ENCODE peak calls at places on chromosomes 1 and 21, in five cellular contexts. U is neural progenitor cell, V is IMR-90, P is neuronal stem cell, W is GM23338. R is an unnamed sample.

GRCh38 chr1:228465571-228466146 is 21.5 kb upstream of the RNF187 start:
- DNase-seq in U (no peak), P (no peak), V (no peak), W (no peak), R (no peak)

GRCh38 chr1:2556277-2557145 is at the start of gene TNFRSF14:
- DNase-seq in W (no peak), U (peak; percentile 47), V (peak; percentile 35), P (no peak), R (no peak)

GRCh38 chr21:23045955-23046354 is 2047.7 kb downstream of the NCAM2 start:
- DNase-seq in U (no peak), W (no peak), P (no peak), V (no peak), R (no peak)

GRCh38 chr1:3219005-3219724 is 150.2 kb downstream of the PRDM16 start:
- DNase-seq in V (no peak), P (no peak), U (peak; percentile 68), W (no peak), R (no peak)

GRCh38 chr21:46285206-46285661 is at the start of gene MCM3AP:
- DNase-seq in P (no peak), U (no peak), W (no peak), V (no peak), R (no peak)

GRCh38 chr1:205319081-205320018 is 2.2 kb downstream of the NUAK2 start:
- DNase-seq in P (no peak), U (no peak), V (peak; percentile 78), W (no peak), R (peak; percentile 68)

GRCh38 chr1:13801232-13801631 is 101.2 kb downstream of the PRDM2 start:
- DNase-seq in W (no peak), V (no peak), P (no peak), U (no peak), R (no peak)

GRCh38 chr1:19156676-19157075 is 53.4 kb downstream of the UBR4 start:
- DNase-seq in V (peak; percentile 44), U (no peak), W (no peak), P (no peak), R (peak; percentile 33)

GRCh38 chr21:45624356-45624854 is 19.1 kb upstream of the PCBP3 start:
- DNase-seq in U (no peak), V (no peak), W (no peak), P (no peak), R (no peak)

GRCh38 chr1:217614319-217614718 is 16.6 kb downstream of the GPATCH2 start:
- DNase-seq in U (no peak), W (no peak), V (no peak), P (no peak), R (no peak)

GRCh38 chr1:51324271-51325010 is 5.9 kb downstream of the TTC39A start:
- DNase-seq in W (no peak), V (no peak), P (no peak), U (no peak), R (no peak)

GRCh38 chr21:45477176-45478114 is 64.8 kb downstream of the SLC19A1 start:
- DNase-seq in W (no peak), P (no peak), V (no peak), U (no peak), R (no peak)

GRCh38 chr1:10252508-10252907 is 42.1 kb downstream of the KIF1B start:
- DNase-seq in U (no peak), W (no peak), P (no peak), V (peak; percentile 71), R (no peak)

GRCh38 chr1:223230161-223230881 is 87.3 kb upstream of the TLR5 start:
- DNase-seq in V (peak; percentile 93), U (no peak), P (no peak), W (no peak), R (peak; percentile 54)

GRCh38 chr1:15156807-15157380 is 3.3 kb downstream of the TMEM51 start:
- DNase-seq in P (no peak), V (no peak), U (peak; percentile 37), W (peak; percentile 51), R (no peak)

GRCh38 chr1:244414543-244414942 is 37.2 kb downstream of the ADSS2 start:
- DNase-seq in P (no peak), W (no peak), U (peak; percentile 29), V (peak; percentile 83), R (peak; percentile 47)

GRCh38 chr1:41958015-41958673 is 39.4 kb upstream of the HIVEP3 start:
- DNase-seq in U (no peak), W (no peak), V (no peak), P (no peak), R (no peak)

GRCh38 chr1:89523597-89524368 is 846 bp upstream of the LRRC8B start:
- DNase-seq in U (peak; percentile 85), V (peak; percentile 10), P (peak; percentile 60), W (peak; percentile 75), R (no peak)

GRCh38 chr1:156551866-156552265 is 20.5 kb downstream of the IQGAP3 start:
- DNase-seq in P (no peak), W (no peak), V (peak; percentile 19), U (no peak), R (peak; percentile 55)

GRCh38 chr1:182600036-182600713 is 4.0 kb downstream of the RGS16 start:
- DNase-seq in V (no peak), U (no peak), P (no peak), W (no peak), R (no peak)

GRCh38 chr1:64163972-64164371 is 39.5 kb upstream of the UBE2U start:
- DNase-seq in U (peak; percentile 56), P (peak; percentile 14), V (peak; percentile 64), W (peak; percentile 79), R (no peak)

GRCh38 chr1:30822966-30823581 is 65.5 kb upstream of the LAPTM5 start:
- DNase-seq in U (no peak), W (no peak), P (no peak), V (no peak), R (peak; percentile 41)

GRCh38 chr1:110370827-110371226 is 20.0 kb downstream of the SLC16A4 start:
- DNase-seq in V (peak; percentile 77), U (no peak), W (no peak), P (no peak), R (no peak)

GRCh38 chr21:43866659-43867331 is 1.8 kb downstream of the AGPAT3 start:
- DNase-seq in P (no peak), W (no peak), V (no peak), U (no peak), R (no peak)

GRCh38 chr1:182650678-182651669 is 33.4 kb downstream of the RGS8 start:
- DNase-seq in P (no peak), W (no peak), U (no peak), V (no peak), R (no peak)

GRCh38 chr1:161763522-161764098 is 2.5 kb upstream of the ATF6 start:
- DNase-seq in W (peak; percentile 71), U (peak; percentile 37), V (no peak), P (no peak), R (no peak)

GRCh38 chr1:214472362-214472761 is 79.0 kb downstream of the PTPN14 start:
- DNase-seq in W (no peak), P (no peak), V (no peak), U (no peak), R (no peak)

GRCh38 chr1:95057361-95057760 is 15.4 kb downstream of the ALG14 start:
- DNase-seq in P (no peak), W (no peak), U (no peak), V (no peak), R (no peak)

GRCh38 chr1:62373221-62373620 is 54.0 kb upstream of the KANK4 start:
- DNase-seq in W (no peak), U (peak; percentile 63), V (no peak), P (no peak), R (no peak)

GRCh38 chr1:145985502-145986439 is 10.6 kb downstream of the TXNIP start:
- DNase-seq in W (peak; percentile 39), U (no peak), V (peak; percentile 73), P (no peak), R (peak; percentile 33)

GRCh38 chr1:56133517-56134472 is 445.6 kb downstream of the PLPP3 start:
- DNase-seq in V (no peak), U (no peak), P (no peak), W (no peak), R (no peak)

GRCh38 chr21:44920694-44921604 is at the start of gene ITGB2:
- DNase-seq in U (no peak), W (peak; percentile 36), V (no peak), P (no peak), R (no peak)

GRCh38 chr1:10380594-10381275 is 18.1 kb upstream of the PGD start:
- DNase-seq in U (no peak), P (no peak), V (peak; percentile 97), W (no peak), R (no peak)

GRCh38 chr1:28925350-28925891 is 11.1 kb downstream of the EPB41 start:
- DNase-seq in V (no peak), U (no peak), P (no peak), W (no peak), R (no peak)
- H3K27ac ChIP-seq in V (no peak overlapping the region), U (peak overlapping the region; percentile 41), P (no peak overlapping the region), W (no peak overlapping the region), R (no peak overlapping the region)

GRCh38 chr1:186681136-186681535 is 913 bp upstream of the PTGS2 start:
- DNase-seq in U (no peak), V (peak; percentile 6), P (no peak), W (no peak), R (peak; percentile 1)
- H2AFZ ChIP-seq in U (peak overlapping the region; percentile 93), V (no peak overlapping the region), P (peak overlapping the region; percentile 87), W (peak overlapping the region; percentile 94), R (peak overlapping the region; percentile 89)

GRCh38 chr1:167430849-167431242 is 87.5 kb downstream of the CD247 start:
- DNase-seq in W (no peak), U (no peak), V (no peak), P (no peak), R (no peak)

GRCh38 chr1:167429612-167430011 is 88.7 kb downstream of the CD247 start:
- DNase-seq in P (no peak), V (no peak), U (no peak), W (no peak), R (no peak)

GRCh38 chr1:167431909-167432650 is 86.2 kb downstream of the CD247 start:
- DNase-seq in P (no peak), U (no peak), V (no peak), W (no peak), R (no peak)

GRCh38 chr1:167431261-167431908 is 86.9 kb downstream of the CD247 start:
- DNase-seq in V (no peak), U (peak; percentile 47), W (peak; percentile 30), P (no peak), R (no peak)

GRCh38 chr1:167430134-167430848 is 88.0 kb downstream of the CD247 start:
- DNase-seq in W (peak; percentile 80), P (no peak), U (no peak), V (no peak), R (no peak)
- H3K4me2 ChIP-seq in W (peak overlapping the region; percentile 5), P (no peak overlapping the region), U (peak overlapping the region; percentile 16), V (no peak overlapping the region), R (no peak overlapping the region)

DNA sequence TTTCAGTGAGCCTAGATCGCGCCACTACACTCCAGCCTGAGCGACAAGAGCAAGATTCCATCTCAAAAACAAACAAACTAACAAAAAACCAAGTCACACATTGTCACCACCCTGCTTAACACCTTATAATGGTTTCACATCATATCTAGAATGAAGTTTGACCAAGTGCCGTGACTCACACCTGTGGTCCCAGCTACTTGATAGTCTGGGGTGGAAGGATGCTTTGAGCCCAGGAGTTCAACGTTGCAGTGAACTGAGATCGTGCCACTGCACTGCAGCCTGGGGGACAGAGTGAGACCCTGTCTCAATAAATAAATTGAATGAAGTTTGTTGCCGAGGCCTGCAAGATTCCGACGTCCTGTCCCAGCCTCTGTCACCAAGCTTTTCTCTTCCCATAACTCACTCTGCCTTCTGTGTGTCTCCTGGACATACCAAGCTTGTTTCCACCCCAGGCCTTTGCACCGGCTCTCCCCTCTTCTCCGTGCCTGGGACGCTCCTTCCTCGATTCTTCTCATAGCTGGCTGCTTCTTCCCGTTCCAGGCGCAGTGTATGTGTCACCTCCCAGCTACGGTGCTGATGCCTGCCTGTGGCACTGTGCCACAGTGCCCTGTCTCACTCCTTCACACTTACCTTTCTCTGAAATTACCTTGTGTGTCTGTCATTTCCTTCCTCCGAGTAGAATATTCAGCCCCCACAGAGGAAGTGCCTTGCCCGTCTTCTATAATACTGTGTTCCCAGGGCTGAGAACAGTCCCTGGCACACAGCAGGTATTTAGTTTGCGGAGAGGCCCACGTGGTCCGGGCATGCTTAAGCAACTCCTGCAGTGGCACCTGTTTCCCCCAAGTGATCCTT is 3.8 kb upstream of the SELENON start:
- DNase-seq in P (no peak), W (no peak), U (no peak), V (no peak), R (no peak)
- H3K27ac ChIP-seq in P (no peak overlapping the region), W (peak overlapping the region; percentile 29), U (no peak overlapping the region), V (no peak overlapping the region), R (no peak overlapping the region)